ENCODE peak calls at places on chromosomes 6 and 20, in five cellular contexts. X, V, P, A and M are unnamed samples.

GRCh38 chr6:123009101-123009500 is 13.1 kb downstream of the CLVS2 start:
- DNase-seq in X (no peak), V (no peak), P (no peak), A (no peak), M (no peak)

GRCh38 chr6:157268835-157269234 is 54.5 kb downstream of the TMEM242 start:
- DNase-seq in X (no peak), V (peak; percentile 60), P (no peak), A (no peak), M (no peak)

GRCh38 chr20:44176833-44177533 is 10.0 kb downstream of the JPH2 start:
- DNase-seq in X (no peak), V (no peak), P (peak; percentile 68), A (no peak), M (no peak)

GRCh38 chr20:33278700-33279099 is 4.3 kb upstream of the BPIFB1 start:
- DNase-seq in X (no peak), V (no peak), P (no peak), A (no peak), M (no peak)

GRCh38 chr20:34302312-34302722 is 838 bp downstream of the AHCY start:
- DNase-seq in X (no peak), V (no peak), P (no peak), A (no peak), M (no peak)

GRCh38 chr6:36616888-36617521 is 22.8 kb downstream of the SRSF3 start:
- DNase-seq in X (no peak), V (no peak), P (peak; percentile 83), A (peak; percentile 89), M (no peak)

GRCh38 chr6:49782293-49783181 is 4.5 kb downstream of the PGK2 start:
- DNase-seq in X (no peak), V (no peak), P (no peak), A (no peak), M (no peak)

GRCh38 chr6:111691345-111692225 is 85.9 kb upstream of the TRAF3IP2 start:
- DNase-seq in X (no peak), V (no peak), P (no peak), A (no peak), M (no peak)

GRCh38 chr20:31894980-31895675 is 24.7 kb downstream of the TTLL9 start:
- DNase-seq in X (no peak), V (peak; percentile 49), P (peak; percentile 23), A (peak; percentile 85), M (peak; percentile 75)

GRCh38 chr20:36786663-36787062 is 13.1 kb upstream of the DSN1 start:
- DNase-seq in X (no peak), V (no peak), P (no peak), A (no peak), M (no peak)

GRCh38 chr20:728022-728944 is 40.0 kb downstream of the SLC52A3 start:
- DNase-seq in X (peak; percentile 26), V (no peak), P (peak; percentile 41), A (peak; percentile 42), M (peak; percentile 76)
- H3K27ac ChIP-seq in X (no peak overlapping the region), V (no peak overlapping the region), P (no peak overlapping the region), A (no peak overlapping the region), M (no peak overlapping the region)

DNA sequence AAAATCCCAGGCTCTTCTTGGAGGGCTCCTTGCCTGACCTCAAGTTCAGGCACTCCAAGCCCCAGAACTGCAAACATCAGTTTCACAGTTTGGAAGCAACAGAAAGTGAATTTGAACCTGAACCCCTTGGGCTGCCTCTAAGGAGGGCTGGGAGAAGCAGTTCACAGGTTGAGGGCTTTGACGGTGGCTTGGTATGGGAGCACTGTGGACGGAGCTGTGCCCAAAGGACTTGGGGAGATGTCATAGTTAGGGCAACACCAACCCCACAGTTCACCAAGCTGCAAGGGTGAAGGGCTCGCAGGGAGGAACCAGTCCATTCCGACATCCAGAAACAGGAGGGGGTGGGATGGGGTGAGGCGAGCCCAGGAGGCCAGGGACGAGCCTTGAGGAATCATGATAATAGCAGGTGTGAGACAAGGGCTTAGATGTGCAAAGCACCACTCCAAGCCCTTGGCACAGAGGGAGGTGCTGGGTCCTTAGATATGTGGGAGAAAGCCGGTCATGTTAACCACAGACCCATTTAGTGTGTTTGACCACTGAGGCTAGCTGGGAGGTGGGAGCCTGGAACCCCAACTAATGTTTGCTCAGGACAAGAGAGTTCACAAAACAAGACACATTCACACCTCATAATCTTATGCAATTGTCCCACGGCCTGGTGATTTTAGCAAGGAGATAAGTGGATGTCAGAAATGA is 4.3 kb downstream of the CEBPB start:
- DNase-seq in X (no peak), V (no peak), P (peak; percentile 39), A (peak; percentile 55), M (no peak)
- H3K4me3 ChIP-seq in X (no peak overlapping the region), V (peak overlapping the region; percentile 56), P (peak overlapping the region; percentile 86), A (no peak overlapping the region), M (no peak overlapping the region)

GRCh38 chr6:3771407-3772011 is 20.0 kb upstream of the PXDC1 start:
- DNase-seq in X (no peak), V (no peak), P (no peak), A (no peak), M (no peak)
- H3K27ac ChIP-seq in X (no peak overlapping the region), V (no peak overlapping the region), P (no peak overlapping the region), A (no peak overlapping the region), M (no peak overlapping the region)

GRCh38 chr20:6766433-6766832 is 1.1 kb upstream of the BMP2 start:
- DNase-seq in X (no peak), V (no peak), P (no peak), A (no peak), M (peak; percentile 49)

GRCh38 chr20:6768228-6769185 is 1.0 kb downstream of the BMP2 start:
- DNase-seq in X (no peak), V (peak; percentile 19), P (peak; percentile 41), A (peak; percentile 33), M (peak; percentile 33)

GRCh38 chr20:6767536-6768227 is at the start of gene BMP2:
- DNase-seq in X (no peak), V (peak; percentile 53), P (peak; percentile 60), A (peak; percentile 26), M (peak; percentile 85)

GRCh38 chr20:6767166-6767535 is 335 bp upstream of the BMP2 start:
- DNase-seq in X (no peak), V (no peak), P (no peak), A (no peak), M (no peak)

DNA sequence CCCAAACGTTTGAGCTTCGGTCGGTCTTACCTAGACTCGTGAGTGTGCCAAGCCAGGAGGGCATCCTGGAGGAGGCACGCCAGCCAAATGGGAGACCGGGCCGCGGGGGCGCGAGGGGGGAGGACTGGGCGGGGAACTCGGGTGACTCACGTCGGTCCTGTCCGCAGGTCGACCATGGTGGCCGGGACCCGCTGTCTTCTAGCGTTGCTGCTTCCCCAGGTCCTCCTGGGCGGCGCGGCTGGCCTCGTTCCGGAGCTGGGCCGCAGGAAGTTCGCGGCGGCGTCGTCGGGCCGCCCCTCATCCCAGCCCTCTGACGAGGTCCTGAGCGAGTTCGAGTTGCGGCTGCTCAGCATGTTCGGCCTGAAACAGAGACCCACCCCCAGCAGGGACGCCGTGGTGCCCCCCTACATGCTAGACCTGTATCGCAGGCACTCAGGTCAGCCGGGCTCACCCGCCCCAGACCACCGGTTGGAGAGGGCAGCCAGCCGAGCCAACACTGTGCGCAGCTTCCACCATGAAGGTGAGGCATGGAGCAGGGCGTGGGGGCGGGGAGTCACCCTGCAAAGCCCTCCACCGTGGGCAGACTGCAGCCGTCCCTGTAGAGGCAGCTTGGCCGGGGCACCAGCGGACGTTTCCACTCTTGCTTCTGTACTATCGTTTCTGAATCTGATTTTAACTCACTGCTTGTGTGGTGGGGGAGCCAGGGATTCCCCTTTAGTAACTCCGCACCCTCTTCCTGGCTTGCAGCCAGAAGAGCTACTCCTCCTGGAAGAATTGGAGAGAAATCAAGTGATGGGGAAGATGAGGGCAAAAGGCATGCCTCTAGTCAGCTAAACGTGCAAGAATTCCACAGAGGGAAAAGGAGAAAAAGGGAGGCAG is 2.7 kb downstream of the BMP2 start:
- DNase-seq in X (no peak), V (peak; percentile 46), P (peak; percentile 57), A (peak; percentile 31), M (peak; percentile 78)
- H3K4me3 ChIP-seq in X (no peak overlapping the region), V (peak overlapping the region; percentile 50), P (peak overlapping the region; percentile 77), A (no peak overlapping the region), M (peak overlapping the region; percentile 78)

DNA sequence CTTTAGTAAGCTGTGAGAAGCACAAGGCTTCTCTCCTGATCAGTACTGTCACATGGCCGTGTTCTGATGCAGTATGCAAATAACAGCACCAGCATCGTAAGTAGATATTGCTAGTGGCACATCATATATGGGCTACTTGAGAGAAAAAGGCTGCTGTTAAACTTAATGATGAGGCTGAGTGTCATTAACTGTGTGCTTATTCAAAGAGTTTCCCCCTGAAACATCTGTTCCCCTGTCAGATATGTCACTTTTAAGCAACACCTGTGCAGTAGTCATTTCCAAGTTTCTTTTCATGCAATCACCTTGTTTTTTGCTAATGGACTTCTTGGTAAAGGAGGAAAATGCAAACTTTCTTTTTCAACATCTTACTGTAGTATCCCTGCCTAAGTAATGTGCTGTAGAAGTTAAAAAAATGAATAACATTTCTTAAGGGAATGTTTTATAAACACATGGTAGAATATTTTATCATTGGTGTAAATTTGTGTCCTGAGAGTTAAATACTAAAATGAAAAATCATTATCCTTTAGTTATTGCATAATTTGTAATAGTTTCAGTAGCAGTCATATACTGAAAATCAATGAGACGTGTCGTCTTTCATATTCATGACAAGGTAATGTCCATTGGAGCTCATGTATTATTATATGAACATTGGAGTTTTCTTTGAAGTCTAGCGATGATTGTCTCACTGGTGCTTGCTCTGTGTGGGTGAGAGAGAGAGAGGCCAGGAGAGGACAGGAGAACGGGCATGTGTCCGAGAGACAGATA is 366.3 kb downstream of the CDKAL1 start:
- DNase-seq in X (no peak), V (no peak), P (no peak), A (no peak), M (no peak)
- H3K27ac ChIP-seq in X (no peak overlapping the region), V (no peak overlapping the region), P (no peak overlapping the region), A (no peak overlapping the region), M (no peak overlapping the region)

GRCh38 chr6:113564401-113565161 is 292.6 kb upstream of the MARCKS start:
- DNase-seq in X (no peak), V (peak; percentile 77), P (peak; percentile 67), A (peak; percentile 37), M (peak; percentile 88)
- H3K4me3 ChIP-seq in X (no peak overlapping the region), V (no peak overlapping the region), P (peak overlapping the region; percentile 56), A (no peak overlapping the region), M (peak overlapping the region; percentile 21)

GRCh38 chr20:49852522-49853055 is 40.0 kb downstream of the SLC9A8 start:
- DNase-seq in X (no peak), V (no peak), P (no peak), A (no peak), M (no peak)
- H3K27ac ChIP-seq in X (no peak overlapping the region), V (no peak overlapping the region), P (peak overlapping the region; percentile 71), A (no peak overlapping the region), M (no peak overlapping the region)

DNA sequence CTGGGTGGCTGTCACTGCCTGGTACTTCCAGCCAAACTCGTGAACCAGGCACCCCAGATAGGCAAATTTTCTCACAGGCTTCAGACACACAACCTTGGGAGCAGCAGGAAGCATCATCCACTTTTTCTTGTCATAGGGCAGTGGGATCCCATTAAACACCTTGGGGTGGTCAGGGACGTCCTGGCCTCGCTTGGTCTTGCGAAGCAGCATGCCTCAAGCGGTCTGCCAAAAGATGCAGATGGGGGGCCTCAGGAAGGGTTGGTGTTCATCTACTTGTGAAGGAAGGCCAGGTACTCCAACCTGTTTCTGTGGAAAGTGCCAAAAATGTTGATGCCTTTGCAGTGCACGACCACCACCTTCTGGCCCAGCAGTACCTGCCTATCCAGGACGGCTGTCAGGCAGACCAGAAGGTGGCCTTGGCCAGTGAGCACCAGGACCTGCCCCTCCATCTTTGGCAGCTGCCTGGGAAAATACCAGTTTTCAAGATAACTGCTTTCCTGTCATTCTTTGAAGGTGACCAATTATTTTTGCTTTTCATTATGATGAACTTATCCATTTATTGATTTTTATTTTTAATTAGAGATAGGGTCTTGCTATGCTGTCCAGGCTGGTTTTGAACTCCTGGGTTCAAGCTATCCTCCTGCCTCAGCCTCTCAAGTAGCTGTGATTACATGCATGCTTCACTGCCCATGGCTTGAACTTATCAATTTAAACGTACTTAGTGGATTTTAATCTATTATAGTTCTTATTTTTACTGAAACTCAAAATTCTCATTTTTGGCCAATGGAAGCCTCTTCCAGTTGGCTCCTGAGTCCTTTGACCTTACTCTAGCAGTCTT is 80.1 kb downstream of the MAN1A1 start:
- DNase-seq in X (no peak), V (no peak), P (no peak), A (no peak), M (no peak)
- H3K4me3 ChIP-seq in X (no peak overlapping the region), V (no peak overlapping the region), P (no peak overlapping the region), A (no peak overlapping the region), M (no peak overlapping the region)